ENCODE peak calls at places on chromosome 15, in six cellular contexts. One of them, this sample, is unnamed. For H3K36me3, the result is how much of the 10 kb centered on the place peaks cover.

GRCh38 chr15:78977091-78977571 is 32.3 kb upstream of the CTSH start:
- DNase-seq in A673: no peak
- DNase-seq in neural progenitor cell: no peak
- DNase-seq in left ventricle myocardium inferior: no peak
- DNase-seq in ascending aorta: no peak
- DNase-seq in uterus: no peak
- DNase-seq in this sample: no peak

GRCh38 chr15:28912422-28912821 is 26.6 kb downstream of the APBA2 start:
- DNase-seq in uterus: no peak
- DNase-seq in neural progenitor cell: no peak
- DNase-seq in left ventricle myocardium inferior: no peak
- DNase-seq in A673: no peak
- DNase-seq in ascending aorta: no peak
- DNase-seq in this sample: no peak

GRCh38 chr15:25931846-25932245 is 68.7 kb upstream of the ATP10A start:
- DNase-seq in neural progenitor cell: no peak
- DNase-seq in A673: no peak
- DNase-seq in uterus: no peak
- DNase-seq in left ventricle myocardium inferior: no peak
- DNase-seq in ascending aorta: no peak
- DNase-seq in this sample: no peak

GRCh38 chr15:34119291-34119690 is 17.4 kb downstream of the PGBD4 start:
- DNase-seq in ascending aorta: no peak
- DNase-seq in A673: no peak
- DNase-seq in left ventricle myocardium inferior: no peak
- DNase-seq in uterus: no peak
- DNase-seq in neural progenitor cell: no peak
- DNase-seq in this sample: peak

GRCh38 chr15:88258021-88258641 is 1.6 kb upstream of the NTRK3 start:
- DNase-seq in ascending aorta: no peak
- DNase-seq in left ventricle myocardium inferior: no peak
- DNase-seq in neural progenitor cell: peak
- DNase-seq in uterus: no peak
- DNase-seq in A673: peak
- DNase-seq in this sample: no peak

GRCh38 chr15:40052604-40053003 is 13.6 kb upstream of the SRP14 start:
- DNase-seq in neural progenitor cell: no peak
- DNase-seq in left ventricle myocardium inferior: no peak
- DNase-seq in A673: no peak
- DNase-seq in uterus: no peak
- DNase-seq in ascending aorta: no peak
- DNase-seq in this sample: no peak

GRCh38 chr15:41958002-41958420 is 14.3 kb downstream of the EHD4 start:
- DNase-seq in A673: no peak
- DNase-seq in neural progenitor cell: no peak
- DNase-seq in uterus: no peak
- DNase-seq in ascending aorta: no peak
- DNase-seq in left ventricle myocardium inferior: no peak
- DNase-seq in this sample: no peak

GRCh38 chr15:78455749-78456148 is 17.7 kb downstream of the IREB2 start:
- DNase-seq in A673: peak
- DNase-seq in neural progenitor cell: no peak
- DNase-seq in uterus: no peak
- DNase-seq in ascending aorta: no peak
- DNase-seq in left ventricle myocardium inferior: no peak
- DNase-seq in this sample: no peak

GRCh38 chr15:35184646-35185045 is 99.6 kb upstream of the NANOGP8 start:
- DNase-seq in left ventricle myocardium inferior: no peak
- DNase-seq in ascending aorta: no peak
- DNase-seq in uterus: no peak
- DNase-seq in A673: no peak
- DNase-seq in neural progenitor cell: no peak
- DNase-seq in this sample: no peak

GRCh38 chr15:67185621-67186225 is 68.7 kb downstream of the AAGAB start:
- DNase-seq in ascending aorta: no peak
- DNase-seq in uterus: no peak
- DNase-seq in A673: no peak
- DNase-seq in left ventricle myocardium inferior: no peak
- DNase-seq in neural progenitor cell: no peak
- DNase-seq in this sample: no peak

GRCh38 chr15:77568960-77569646 is 63.6 kb downstream of the LINGO1 start:
- DNase-seq in neural progenitor cell: no peak
- DNase-seq in ascending aorta: no peak
- DNase-seq in left ventricle myocardium inferior: no peak
- DNase-seq in uterus: peak
- DNase-seq in A673: no peak
- DNase-seq in this sample: peak

GRCh38 chr15:47185222-47185800 is 532.0 kb upstream of the SEMA6D start:
- DNase-seq in A673: no peak
- DNase-seq in ascending aorta: no peak
- DNase-seq in neural progenitor cell: no peak
- DNase-seq in left ventricle myocardium inferior: no peak
- DNase-seq in uterus: no peak
- DNase-seq in this sample: no peak

GRCh38 chr15:78311292-78311691 is 11.9 kb upstream of the SKIC8 start:
- DNase-seq in neural progenitor cell: no peak
- DNase-seq in left ventricle myocardium inferior: no peak
- DNase-seq in ascending aorta: no peak
- DNase-seq in A673: no peak
- DNase-seq in uterus: no peak
- DNase-seq in this sample: no peak

GRCh38 chr15:35936284-35936683 is 390.3 kb upstream of the DPH6 start:
- DNase-seq in A673: no peak
- DNase-seq in neural progenitor cell: peak
- DNase-seq in uterus: no peak
- DNase-seq in left ventricle myocardium inferior: no peak
- DNase-seq in ascending aorta: no peak
- DNase-seq in this sample: no peak

GRCh38 chr15:76333720-76334437 is 2.7 kb upstream of the ISL2 start:
- DNase-seq in left ventricle myocardium inferior: no peak
- DNase-seq in A673: no peak
- DNase-seq in ascending aorta: no peak
- DNase-seq in uterus: no peak
- DNase-seq in neural progenitor cell: peak
- DNase-seq in this sample: no peak

GRCh38 chr15:69920232-69920631 is 177.5 kb downstream of the TLE3 start:
- DNase-seq in uterus: no peak
- DNase-seq in left ventricle myocardium inferior: no peak
- DNase-seq in neural progenitor cell: peak
- DNase-seq in A673: no peak
- DNase-seq in ascending aorta: no peak
- DNase-seq in this sample: no peak

GRCh38 chr15:68197661-68198437 is 7.3 kb downstream of the CALML4 start:
- DNase-seq in left ventricle myocardium inferior: no peak
- DNase-seq in uterus: no peak
- DNase-seq in neural progenitor cell: no peak
- DNase-seq in A673: no peak
- DNase-seq in ascending aorta: no peak
- DNase-seq in this sample: no peak

GRCh38 chr15:68200016-68200861 is 4.9 kb downstream of the CALML4 start:
- DNase-seq in left ventricle myocardium inferior: no peak
- DNase-seq in ascending aorta: no peak
- DNase-seq in A673: no peak
- DNase-seq in neural progenitor cell: no peak
- DNase-seq in uterus: no peak
- DNase-seq in this sample: no peak

GRCh38 chr15:68201153-68201878 is 3.8 kb downstream of the CALML4 start:
- DNase-seq in A673: no peak
- DNase-seq in left ventricle myocardium inferior: no peak
- DNase-seq in ascending aorta: no peak
- DNase-seq in neural progenitor cell: no peak
- DNase-seq in uterus: no peak
- DNase-seq in this sample: no peak

GRCh38 chr15:68197170-68197492 is 8.0 kb downstream of the CALML4 start:
- DNase-seq in neural progenitor cell: no peak
- DNase-seq in left ventricle myocardium inferior: no peak
- DNase-seq in ascending aorta: no peak
- DNase-seq in uterus: no peak
- DNase-seq in A673: no peak
- DNase-seq in this sample: no peak

DNA sequence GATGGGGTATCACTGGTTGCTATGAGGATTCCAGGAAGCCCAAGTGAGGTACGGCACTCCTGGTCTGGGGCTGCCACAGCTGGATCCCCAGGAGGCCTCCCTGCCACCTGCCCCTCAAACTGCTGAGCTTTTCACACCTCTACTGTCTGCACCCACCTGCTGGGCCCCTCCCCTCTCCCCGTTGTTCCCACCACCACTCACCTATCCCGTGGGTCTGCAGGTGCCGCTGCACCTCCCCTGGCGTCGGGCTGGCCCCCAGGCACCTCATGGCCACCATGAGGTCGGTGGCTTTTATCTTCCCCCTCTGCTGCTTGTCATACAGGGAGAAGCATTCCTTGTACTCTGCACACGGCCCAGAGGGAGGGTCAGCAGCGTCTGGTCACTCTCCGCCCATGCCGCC is 5.8 kb downstream of the CALML4 start:
- DNase-seq in A673: no peak
- DNase-seq in uterus: no peak
- DNase-seq in left ventricle myocardium inferior: no peak
- DNase-seq in neural progenitor cell: no peak
- DNase-seq in ascending aorta: no peak
- DNase-seq in this sample: no peak
- TF ChIP-seq CTCF in A673: no peak
- TF ChIP-seq CTCF in uterus: no peak
- TF ChIP-seq CTCF in left ventricle myocardium inferior: no peak
- TF ChIP-seq CTCF in neural progenitor cell: no peak
- TF ChIP-seq CTCF in ascending aorta: no peak
- TF ChIP-seq CTCF in this sample: no peak

DNA sequence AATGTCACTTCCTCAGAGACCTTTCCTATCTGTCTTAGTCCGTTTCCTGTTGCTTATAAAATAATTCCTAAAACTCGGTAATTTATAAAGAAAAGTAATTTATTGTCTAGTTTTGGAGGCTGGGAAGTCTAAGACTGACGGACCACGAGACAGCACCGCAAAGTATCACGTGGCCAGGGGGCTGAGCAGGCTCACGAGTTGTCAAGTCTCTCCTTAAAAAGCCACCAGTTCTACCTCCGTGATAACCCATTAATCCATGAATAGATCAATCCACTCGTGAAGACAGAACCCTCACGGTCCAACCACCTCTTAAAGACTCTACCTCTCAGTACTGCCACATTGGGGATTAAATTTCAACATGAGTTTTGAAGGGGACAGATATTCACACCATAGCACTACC is 826 bp downstream of the LINS1 start:
- DNase-seq in left ventricle myocardium inferior: no peak
- DNase-seq in neural progenitor cell: peak
- DNase-seq in A673: peak
- DNase-seq in ascending aorta: no peak
- DNase-seq in uterus: no peak
- DNase-seq in this sample: peak
- H3K4me3 ChIP-seq in left ventricle myocardium inferior: peak
- H3K4me3 ChIP-seq in neural progenitor cell: peak
- H3K4me3 ChIP-seq in A673: peak
- H3K4me3 ChIP-seq in ascending aorta: peak
- H3K4me3 ChIP-seq in uterus: peak
- H3K4me3 ChIP-seq in this sample: peak

GRCh38 chr15:89837830-89838178 is 23.2 kb upstream of the ANPEP start:
- DNase-seq in ascending aorta: no peak
- DNase-seq in neural progenitor cell: no peak
- DNase-seq in A673: no peak
- DNase-seq in left ventricle myocardium inferior: no peak
- DNase-seq in uterus: no peak
- DNase-seq in this sample: no peak

GRCh38 chr15:89839424-89839823 is 24.8 kb upstream of the ANPEP start:
- DNase-seq in uterus: no peak
- DNase-seq in A673: no peak
- DNase-seq in ascending aorta: no peak
- DNase-seq in neural progenitor cell: no peak
- DNase-seq in left ventricle myocardium inferior: no peak
- DNase-seq in this sample: no peak

GRCh38 chr15:89845305-89845893 is 30.7 kb upstream of the ANPEP start:
- DNase-seq in A673: peak
- DNase-seq in uterus: no peak
- DNase-seq in ascending aorta: no peak
- DNase-seq in neural progenitor cell: no peak
- DNase-seq in left ventricle myocardium inferior: no peak
- DNase-seq in this sample: peak

GRCh38 chr15:89837134-89837829 is 22.6 kb upstream of the ANPEP start:
- DNase-seq in uterus: no peak
- DNase-seq in ascending aorta: no peak
- DNase-seq in A673: no peak
- DNase-seq in left ventricle myocardium inferior: no peak
- DNase-seq in neural progenitor cell: no peak
- DNase-seq in this sample: peak

GRCh38 chr15:89841306-89841705 is 26.7 kb upstream of the ANPEP start:
- DNase-seq in uterus: no peak
- DNase-seq in A673: no peak
- DNase-seq in neural progenitor cell: no peak
- DNase-seq in left ventricle myocardium inferior: no peak
- DNase-seq in ascending aorta: no peak
- DNase-seq in this sample: no peak
- H3K36me3 ChIP-seq in uterus: under half
- H3K36me3 ChIP-seq in A673: under half
- H3K36me3 ChIP-seq in neural progenitor cell: under half
- H3K36me3 ChIP-seq in left ventricle myocardium inferior: under half
- H3K36me3 ChIP-seq in ascending aorta: under half
- H3K36me3 ChIP-seq in this sample: under half

GRCh38 chr15:59746777-59747176 is 57.7 kb upstream of the BNIP2 start:
- DNase-seq in left ventricle myocardium inferior: no peak
- DNase-seq in A673: peak
- DNase-seq in ascending aorta: no peak
- DNase-seq in uterus: no peak
- DNase-seq in neural progenitor cell: no peak
- DNase-seq in this sample: no peak

GRCh38 chr15:59739557-59740186 is 50.6 kb upstream of the BNIP2 start:
- DNase-seq in uterus: no peak
- DNase-seq in ascending aorta: no peak
- DNase-seq in neural progenitor cell: no peak
- DNase-seq in A673: no peak
- DNase-seq in left ventricle myocardium inferior: no peak
- DNase-seq in this sample: no peak

GRCh38 chr15:59736181-59736580 is 47.1 kb upstream of the BNIP2 start:
- DNase-seq in uterus: no peak
- DNase-seq in ascending aorta: no peak
- DNase-seq in neural progenitor cell: no peak
- DNase-seq in left ventricle myocardium inferior: no peak
- DNase-seq in A673: no peak
- DNase-seq in this sample: no peak

GRCh38 chr15:59738676-59739075 is 49.6 kb upstream of the BNIP2 start:
- DNase-seq in neural progenitor cell: no peak
- DNase-seq in A673: no peak
- DNase-seq in ascending aorta: no peak
- DNase-seq in uterus: no peak
- DNase-seq in left ventricle myocardium inferior: no peak
- DNase-seq in this sample: no peak

DNA sequence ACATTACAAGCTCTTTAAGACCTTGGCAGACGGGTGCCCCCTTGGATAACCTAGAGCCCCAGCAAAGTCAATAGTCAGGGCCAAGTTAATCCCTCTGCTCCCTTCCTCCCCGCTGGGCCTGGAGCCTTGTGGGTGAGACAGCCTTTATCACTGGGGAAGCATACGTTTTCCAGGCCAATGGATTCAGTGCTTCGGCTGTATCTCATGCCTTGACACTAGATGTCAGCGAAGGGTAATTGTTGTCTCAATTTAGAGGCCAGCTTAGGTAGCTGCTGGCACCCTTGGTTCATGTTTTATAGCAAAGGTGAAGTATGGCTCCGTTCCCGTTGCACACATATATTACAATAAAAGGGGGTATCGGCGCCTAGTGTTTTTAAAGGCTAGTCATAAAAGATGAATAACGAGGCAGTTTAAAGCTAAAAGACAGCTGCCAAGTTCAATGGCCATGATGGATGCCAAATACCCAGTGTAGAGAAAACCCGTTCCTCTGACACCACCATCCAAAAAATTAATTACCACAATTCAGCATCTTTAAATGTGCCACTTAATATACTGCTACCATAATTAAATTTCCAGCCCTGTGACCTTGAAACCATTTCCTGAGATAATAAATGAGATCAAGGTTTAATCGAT is 52.3 kb upstream of the BNIP2 start:
- DNase-seq in A673: peak
- DNase-seq in neural progenitor cell: peak
- DNase-seq in left ventricle myocardium inferior: no peak
- DNase-seq in ascending aorta: no peak
- DNase-seq in uterus: no peak
- DNase-seq in this sample: peak
- TF ChIP-seq CTCF in A673: peak
- TF ChIP-seq CTCF in neural progenitor cell: peak
- TF ChIP-seq CTCF in left ventricle myocardium inferior: no peak
- TF ChIP-seq CTCF in ascending aorta: no peak
- TF ChIP-seq CTCF in uterus: no peak
- TF ChIP-seq CTCF in this sample: peak